ENCODE peak calls at places on chromosome 20, in nine cellular contexts. N, O, E, Q, V, D, M, U and C are unnamed samples.

GRCh38 chr20:60921021-60921622 is 330.9 kb upstream of the CDH4 start:
- DNase-seq in Q (no peak), N (no peak), V (no peak), O (no peak), M (no peak), U (peak), D (no peak), E (no peak), C (no peak)

GRCh38 chr20:41304413-41305079 is 13.0 kb downstream of the ZHX3 start:
- DNase-seq in M (no peak), V (no peak), E (no peak), D (no peak), O (no peak), Q (no peak), N (no peak), U (no peak), C (no peak)

GRCh38 chr20:25987073-25987927 is 290.6 kb upstream of the ZNF337 start:
- DNase-seq in N (peak), U (peak), E (no peak), O (no peak), D (no peak), M (no peak), Q (peak), V (peak), C (peak)

GRCh38 chr20:19757973-19758887 is at the start of gene RIN2:
- DNase-seq in V (peak), O (peak), Q (peak), N (peak), M (peak), D (peak), E (peak), U (peak), C (peak)

GRCh38 chr20:19897891-19898290 is 119.3 kb upstream of the NAA20 start:
- DNase-seq in O (no peak), N (no peak), Q (no peak), M (no peak), U (no peak), V (no peak), E (no peak), D (no peak), C (no peak)

GRCh38 chr20:47115694-47116093 is 221.1 kb downstream of the EYA2 start:
- DNase-seq in O (no peak), Q (no peak), V (no peak), U (no peak), N (no peak), M (no peak), D (no peak), E (no peak), C (no peak)

GRCh38 chr20:24403410-24403809 is 66.0 kb upstream of the SYNDIG1 start:
- DNase-seq in V (no peak), D (no peak), O (no peak), M (no peak), E (no peak), Q (no peak), U (no peak), N (no peak), C (no peak)

GRCh38 chr20:19741914-19742313 is 16.1 kb upstream of the RIN2 start:
- DNase-seq in E (no peak), U (no peak), N (no peak), V (no peak), D (no peak), M (no peak), Q (no peak), O (no peak), C (no peak)

GRCh38 chr20:53598140-53599038 is 4.8 kb upstream of the ZNF217 start:
- DNase-seq in D (no peak), U (no peak), N (no peak), V (no peak), Q (no peak), O (no peak), E (peak), M (peak), C (no peak)

GRCh38 chr20:48486065-48486464 is 341.7 kb downstream of the PREX1 start:
- DNase-seq in U (no peak), O (no peak), M (no peak), Q (no peak), E (no peak), V (no peak), D (no peak), N (no peak), C (no peak)

GRCh38 chr20:39048000-39048696 is 86.0 kb downstream of the DHX35 start:
- DNase-seq in M (peak), N (peak), Q (peak), D (peak), O (peak), V (peak), U (peak), E (peak), C (peak)

GRCh38 chr20:1893721-1894470 is 1.3 kb upstream of the SIRPA start:
- DNase-seq in E (no peak), Q (no peak), M (no peak), U (peak), V (no peak), O (no peak), N (no peak), D (peak), C (no peak)

GRCh38 chr20:8853805-8854338 is 215.0 kb upstream of the PLCB4 start:
- DNase-seq in M (no peak), V (no peak), E (no peak), D (peak), O (peak), U (peak), Q (peak), N (peak), C (no peak)

GRCh38 chr20:3744806-3745685 is 12.6 kb downstream of the HSPA12B start:
- DNase-seq in E (no peak), U (peak), N (peak), V (peak), O (no peak), D (peak), M (peak), Q (peak), C (peak)

GRCh38 chr20:51562334-51563140 is 20.0 kb upstream of the NFATC2 start:
- DNase-seq in N (peak), D (peak), M (peak), V (peak), Q (peak), E (peak), U (peak), O (peak), C (peak)

GRCh38 chr20:13105864-13106457 is 97.2 kb downstream of the SPTLC3 start:
- DNase-seq in N (no peak), M (no peak), U (peak), D (peak), E (no peak), V (no peak), Q (peak), O (no peak), C (no peak)

GRCh38 chr20:49575551-49576060 is 7.7 kb upstream of the PTGIS start:
- DNase-seq in D (no peak), O (no peak), U (no peak), Q (no peak), M (peak), E (peak), V (no peak), N (no peak), C (peak)

GRCh38 chr20:1330075-1330830 is 1.3 kb upstream of the SDCBP2 start:
- DNase-seq in O (no peak), E (peak), N (no peak), U (no peak), Q (peak), V (peak), D (no peak), M (peak), C (peak)

GRCh38 chr20:46246527-46246926 is 61.8 kb downstream of the CDH22 start:
- DNase-seq in D (no peak), V (no peak), U (peak), O (no peak), M (no peak), N (no peak), Q (no peak), E (no peak), C (no peak)

GRCh38 chr20:58906894-58907293 is 54.4 kb downstream of the GNAS start:
- DNase-seq in D (no peak), V (no peak), U (no peak), E (no peak), O (no peak), M (peak), N (no peak), Q (no peak), C (no peak)

GRCh38 chr20:49794336-49795124 is 18.1 kb upstream of the SLC9A8 start:
- DNase-seq in Q (no peak), O (no peak), U (no peak), D (no peak), V (peak), E (no peak), N (no peak), M (no peak), C (no peak)

GRCh38 chr20:32344835-32345506 is 13.2 kb upstream of the ASXL1 start:
- DNase-seq in N (no peak), U (peak), D (no peak), V (peak), M (no peak), E (no peak), Q (no peak), O (no peak), C (no peak)

GRCh38 chr20:47453167-47453782 is 48.4 kb upstream of the NCOA3 start:
- DNase-seq in Q (no peak), E (no peak), D (peak), M (no peak), U (no peak), O (no peak), N (peak), V (peak), C (no peak)

GRCh38 chr20:1816384-1817381 is 78.5 kb upstream of the SIRPA start:
- DNase-seq in E (no peak), U (no peak), Q (no peak), N (no peak), V (no peak), M (no peak), O (peak), D (no peak), C (no peak)

GRCh38 chr20:19885981-19886665 is 128.1 kb downstream of the RIN2 start:
- DNase-seq in D (no peak), M (peak), U (peak), Q (no peak), O (peak), N (no peak), E (peak), V (peak), C (no peak)

GRCh38 chr20:46520976-46521579 is 7.7 kb upstream of the ZNF334 start:
- DNase-seq in D (peak), V (peak), M (peak), Q (peak), E (no peak), O (peak), N (peak), U (peak), C (peak)

GRCh38 chr20:25390538-25391528 is at the start of gene ABHD12:
- DNase-seq in N (no peak), D (peak), M (peak), U (peak), Q (peak), O (peak), E (peak), V (peak), C (peak)

GRCh38 chr20:22411568-22412450 is 172.6 kb downstream of the FOXA2 start:
- DNase-seq in Q (no peak), N (no peak), U (no peak), O (no peak), D (no peak), M (peak), E (no peak), V (no peak), C (no peak)

GRCh38 chr20:47215653-47216397 is 140.7 kb downstream of the ZMYND8 start:
- DNase-seq in U (no peak), Q (no peak), V (no peak), M (no peak), E (no peak), O (no peak), D (no peak), N (no peak), C (no peak)

GRCh38 chr20:1225729-1226313 is at the start of gene RAD21L1:
- DNase-seq in M (peak), U (peak), D (peak), V (peak), E (peak), N (no peak), O (peak), Q (peak), C (peak)

GRCh38 chr20:59736366-59736765 is 132.0 kb downstream of the PHACTR3 start:
- DNase-seq in E (no peak), U (no peak), V (no peak), Q (no peak), N (no peak), D (no peak), O (no peak), M (no peak), C (no peak)

GRCh38 chr20:34120213-34120612 is 8.2 kb upstream of the EIF2S2 start:
- DNase-seq in Q (no peak), V (no peak), E (no peak), M (no peak), N (no peak), D (no peak), U (no peak), O (no peak), C (no peak)

GRCh38 chr20:4053516-4053919 is 38.2 kb upstream of the RNF24 start:
- DNase-seq in N (no peak), D (no peak), U (no peak), M (no peak), V (no peak), Q (no peak), E (no peak), O (no peak), C (no peak)

GRCh38 chr20:9572690-9573089 is 58.3 kb downstream of the LAMP5 start:
- DNase-seq in V (no peak), O (no peak), U (peak), Q (peak), M (no peak), D (no peak), N (no peak), E (no peak), C (no peak)

GRCh38 chr20:14830466-14830865 is 493.1 kb upstream of the FLRT3 start:
- DNase-seq in E (no peak), D (no peak), M (no peak), N (no peak), V (no peak), Q (no peak), U (no peak), O (no peak), C (no peak)

GRCh38 chr20:40630723-40631631 is 58.1 kb downstream of the MAFB start:
- DNase-seq in N (no peak), U (no peak), O (no peak), M (no peak), E (peak), V (no peak), Q (no peak), D (no peak), C (no peak)

GRCh38 chr20:11018668-11019170 is 344.9 kb upstream of the JAG1 start:
- DNase-seq in U (peak), D (no peak), E (no peak), N (no peak), Q (no peak), O (no peak), V (no peak), M (no peak), C (no peak)

GRCh38 chr20:36744764-36745191 is 1.1 kb downstream of the NDRG3 start:
- DNase-seq in V (no peak), N (no peak), Q (peak), D (no peak), U (peak), O (peak), E (no peak), M (peak), C (no peak)
- H3K4me3 ChIP-seq in V (peak), N (peak), Q (peak), D (peak), U (peak), O (peak), E (peak), M (peak), C (peak)

GRCh38 chr20:44549123-44549522 is 27.3 kb upstream of the SERINC3 start:
- DNase-seq in U (no peak), M (no peak), N (no peak), E (no peak), V (no peak), D (no peak), Q (no peak), O (no peak), C (no peak)

GRCh38 chr20:44548171-44548678 is 26.4 kb upstream of the SERINC3 start:
- DNase-seq in O (no peak), V (no peak), M (no peak), U (no peak), N (no peak), D (no peak), E (no peak), Q (no peak), C (no peak)

GRCh38 chr20:44552568-44552949 is 29.8 kb upstream of the PKIG start:
- DNase-seq in E (no peak), U (no peak), Q (no peak), O (no peak), D (no peak), N (no peak), V (no peak), M (no peak), C (no peak)

GRCh38 chr20:44552039-44552438 is 30.2 kb upstream of the SERINC3 start:
- DNase-seq in N (no peak), Q (no peak), E (no peak), U (no peak), M (no peak), D (no peak), O (no peak), V (no peak), C (no peak)

GRCh38 chr20:44552950-44553908 is 29.1 kb upstream of the PKIG start:
- DNase-seq in Q (no peak), M (no peak), V (no peak), U (no peak), O (no peak), N (no peak), D (no peak), E (no peak), C (no peak)
- TF ChIP-seq POLR2AphosphoS5 in Q (peak), M (no peak), V (no peak), U (no peak), O (no peak), N (no peak), D (no peak), E (no peak), C (no peak)

GRCh38 chr20:57747889-57748456 is 38.2 kb upstream of the PMEPA1 start:
- DNase-seq in E (peak), V (no peak), Q (no peak), D (no peak), U (no peak), N (no peak), O (no peak), M (no peak), C (peak)
- H3K27ac ChIP-seq in E (peak), V (peak), Q (peak), D (no peak), U (no peak), N (peak), O (peak), M (peak), C (peak)

DNA sequence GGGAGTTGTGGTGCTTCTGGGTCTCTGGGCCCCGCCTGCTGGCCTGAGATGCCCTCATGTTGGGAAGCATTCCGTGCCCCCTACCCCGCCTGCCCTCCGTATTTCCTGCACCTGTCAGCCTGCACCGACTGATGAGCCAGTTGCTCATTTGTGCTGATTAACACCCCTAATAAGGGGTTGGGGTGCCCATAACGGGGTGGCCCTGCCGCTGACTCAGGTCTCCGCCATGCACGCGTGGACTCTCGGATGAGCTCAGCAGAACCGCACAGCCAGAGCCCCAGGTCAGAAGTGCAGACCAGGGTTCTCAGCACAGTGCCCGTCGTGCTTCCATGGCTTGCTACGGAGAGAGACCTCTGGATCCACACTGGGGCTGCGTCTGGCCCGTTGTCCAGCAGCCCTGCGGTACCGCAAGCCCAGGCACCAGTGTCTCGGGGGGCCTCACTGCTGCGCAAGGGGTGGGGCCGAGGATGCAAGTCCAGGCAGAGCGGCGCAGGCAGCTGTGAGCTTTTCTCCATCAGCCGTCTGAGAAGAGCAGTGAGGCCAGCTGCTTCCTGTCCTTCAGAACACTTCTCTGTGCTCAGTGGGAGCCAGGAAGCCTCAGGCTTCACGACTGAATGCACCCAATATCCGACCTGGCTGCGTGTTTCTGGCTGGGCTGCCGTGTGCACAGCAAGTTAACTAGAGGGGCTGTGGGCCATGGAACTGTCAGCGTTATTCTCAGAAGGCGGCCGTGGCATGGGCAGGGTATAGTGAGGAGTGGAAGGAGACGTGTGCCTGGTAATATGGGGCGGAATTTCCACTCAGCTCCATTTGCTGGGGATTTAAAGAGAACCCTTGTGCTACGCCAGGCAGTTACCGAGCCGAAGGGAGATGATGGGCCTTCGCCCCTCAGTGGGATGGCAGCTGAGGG is 18.6 kb downstream of the MTG2 start:
- DNase-seq in D (no peak), V (no peak), U (no peak), M (no peak), E (peak), Q (no peak), N (no peak), O (no peak), C (peak)
- H3K4me3 ChIP-seq in D (no peak), V (no peak), U (no peak), M (no peak), E (no peak), Q (no peak), N (no peak), O (no peak), C (peak)

GRCh38 chr20:63520594-63520938 is at the start of gene PPDPF:
- DNase-seq in U (no peak), O (peak), V (peak), E (no peak), Q (peak), M (peak), D (no peak), N (no peak), C (peak)
- TF ChIP-seq POLR2AphosphoS5 in U (peak), O (no peak), V (peak), E (peak), Q (peak), M (peak), D (peak), N (peak), C (peak)

GRCh38 chr20:43820742-43821330 is 93.8 kb upstream of the TOX2 start:
- DNase-seq in O (peak), V (no peak), M (no peak), E (no peak), D (no peak), Q (no peak), U (no peak), N (no peak), C (no peak)
- H3K27ac ChIP-seq in O (no peak), V (no peak), M (no peak), E (no peak), D (no peak), Q (no peak), U (no peak), N (no peak), C (no peak)

DNA sequence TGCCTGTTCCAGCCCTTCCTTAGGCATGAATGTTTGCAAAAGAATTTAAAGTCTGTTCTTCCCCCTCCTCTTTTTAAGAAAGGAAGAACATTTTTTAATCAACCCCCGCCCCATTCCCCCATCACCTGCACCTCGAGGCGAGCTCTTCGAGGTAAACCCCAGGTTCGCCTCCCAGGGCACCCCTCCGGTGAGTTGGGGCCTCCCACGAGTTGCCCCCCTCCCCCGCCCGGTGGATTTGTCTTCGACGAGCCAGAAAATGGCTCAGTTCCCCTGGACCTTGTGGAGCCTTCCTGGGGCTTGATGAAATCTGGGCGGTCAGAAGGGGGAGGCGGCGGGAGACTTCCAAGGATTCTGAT is 256 bp upstream of the OVOL2 start:
- DNase-seq in U (no peak), V (no peak), D (no peak), M (peak), O (no peak), Q (peak), N (no peak), E (no peak), C (no peak)
- H3K4me3 ChIP-seq in U (peak), V (peak), D (peak), M (peak), O (peak), Q (no peak), N (peak), E (peak), C (no peak)